ENCODE peak calls at places on chromosomes 16 and 17, in eight cellular contexts. B is HEK293T, H is NCI-H226, E is SK-MEL-5, Y is RPMI7951, L is left ventricle myocardium inferior, J is upper lobe of right lung, Q is SW 1271. C is an unnamed sample.

GRCh38 chr16:30132591-30132990 is 9.6 kb upstream of the MAPK3 start:
- DNase-seq in L (no peak), J (no peak), E (no peak), B (no peak), H (no peak), Q (no peak), Y (no peak), C (no peak)

GRCh38 chr17:12967962-12968361 is 49.9 kb downstream of the ELAC2 start:
- DNase-seq in E (no peak), B (no peak), Q (no peak), H (no peak), J (peak), L (no peak), Y (no peak), C (no peak)

GRCh38 chr17:44556854-44557606 is at the start of gene FZD2:
- DNase-seq in L (peak), J (peak), Q (peak), Y (peak), H (peak), E (peak), B (peak), C (peak)

GRCh38 chr17:4708436-4708835 is 2.0 kb upstream of the ARRB2 start:
- DNase-seq in B (no peak), Q (no peak), Y (peak), L (no peak), J (no peak), H (no peak), E (peak), C (no peak)

GRCh38 chr17:58487589-58488427 is at the start of gene HSF5:
- DNase-seq in B (no peak), Y (no peak), J (peak), Q (no peak), H (no peak), E (no peak), L (peak), C (no peak)

GRCh38 chr17:81256616-81257015 is 17.5 kb downstream of the NDUFAF8 start:
- DNase-seq in J (no peak), E (no peak), L (no peak), B (no peak), Y (peak), H (peak), Q (no peak), C (no peak)

GRCh38 chr17:2283302-2283701 is 20.3 kb downstream of the SMG6 start:
- DNase-seq in H (no peak), L (no peak), Y (no peak), E (no peak), B (no peak), J (no peak), Q (no peak), C (no peak)

GRCh38 chr17:11557727-11558452 is 40.4 kb upstream of the DNAH9 start:
- DNase-seq in L (no peak), H (no peak), Q (no peak), Y (no peak), B (no peak), J (no peak), E (no peak), C (peak)

GRCh38 chr16:73049051-73049910 is 1.4 kb upstream of the ZFHX3 start:
- DNase-seq in J (no peak), Y (no peak), L (no peak), E (no peak), Q (peak), H (no peak), B (no peak), C (no peak)

GRCh38 chr16:12172343-12172742 is 195.8 kb downstream of the SNX29 start:
- DNase-seq in Y (no peak), B (no peak), H (no peak), Q (no peak), E (no peak), J (no peak), L (no peak), C (no peak)

GRCh38 chr17:78472035-78472905 is 93.8 kb downstream of the PGS1 start:
- DNase-seq in Y (no peak), B (no peak), H (no peak), L (no peak), Q (no peak), J (no peak), E (no peak), C (no peak)

GRCh38 chr17:62676952-62677596 is 49.6 kb downstream of the MRC2 start:
- DNase-seq in J (no peak), Y (no peak), B (no peak), H (no peak), L (no peak), E (no peak), Q (no peak), C (no peak)

GRCh38 chr16:3027488-3027795 is 3.6 kb downstream of the THOC6 start:
- DNase-seq in E (no peak), Q (no peak), B (no peak), L (no peak), H (no peak), J (no peak), Y (no peak), C (no peak)

GRCh38 chr17:59893617-59894100 is 738 bp downstream of the RPS6KB1 start:
- DNase-seq in B (peak), H (no peak), Q (peak), E (peak), J (no peak), L (no peak), Y (peak), C (peak)

GRCh38 chr16:70757183-70757582 is 43.8 kb downstream of the VAC14 start:
- DNase-seq in J (no peak), B (no peak), L (no peak), E (no peak), Y (no peak), H (no peak), Q (no peak), C (peak)

GRCh38 chr16:85312642-85313540 is 200.6 kb upstream of the CIBAR2 start:
- DNase-seq in J (no peak), H (no peak), Y (no peak), E (no peak), Q (no peak), L (no peak), B (no peak), C (no peak)

GRCh38 chr17:44536090-44536960 is 21.0 kb upstream of the FZD2 start:
- DNase-seq in H (peak), B (no peak), L (no peak), J (no peak), Y (peak), Q (no peak), E (no peak), C (no peak)

GRCh38 chr16:2195316-2196161 is 866 bp downstream of the CASKIN1 start:
- DNase-seq in L (no peak), Y (no peak), H (no peak), Q (no peak), B (no peak), E (no peak), J (no peak), C (no peak)

GRCh38 chr17:77212081-77212832 is 71.5 kb downstream of the SEC14L1 start:
- DNase-seq in Y (no peak), Q (no peak), L (no peak), H (no peak), B (no peak), J (no peak), E (peak), C (no peak)

GRCh38 chr17:80870401-80870800 is 121.2 kb upstream of the CHMP6 start:
- DNase-seq in Y (no peak), Q (no peak), E (no peak), J (no peak), H (no peak), L (no peak), B (no peak), C (no peak)

GRCh38 chr17:49074851-49075540 is 57.6 kb upstream of the B4GALNT2 start:
- DNase-seq in Q (no peak), L (no peak), H (no peak), E (no peak), Y (peak), B (no peak), J (no peak), C (no peak)

GRCh38 chr17:69175262-69175811 is 33.6 kb upstream of the ABCA6 start:
- DNase-seq in Y (no peak), Q (no peak), J (no peak), E (no peak), L (no peak), H (no peak), B (no peak), C (no peak)

GRCh38 chr17:55758171-55758570 is 7.3 kb downstream of the PCTP start:
- DNase-seq in L (no peak), J (no peak), H (no peak), Y (no peak), Q (no peak), E (no peak), B (no peak), C (no peak)

GRCh38 chr16:74186589-74186988 is 110.0 kb upstream of the PSMD7 start:
- DNase-seq in Q (no peak), J (no peak), H (no peak), B (no peak), Y (peak), L (no peak), E (no peak), C (no peak)

GRCh38 chr16:3525951-3526350 is 25.1 kb downstream of the CLUAP1 start:
- DNase-seq in E (no peak), H (no peak), L (no peak), J (peak), Q (no peak), Y (no peak), B (no peak), C (no peak)

GRCh38 chr16:77833906-77834599 is 45.7 kb downstream of the VAT1L start:
- DNase-seq in B (no peak), J (no peak), Q (peak), H (peak), Y (peak), L (no peak), E (peak), C (no peak)

GRCh38 chr17:17819561-17819995 is 17.2 kb downstream of the SREBF1 start:
- DNase-seq in B (no peak), J (peak), H (peak), Q (peak), L (peak), E (peak), Y (peak), C (peak)

GRCh38 chr16:67396159-67396774 is 3.0 kb upstream of the TPPP3 start:
- DNase-seq in Q (peak), Y (peak), L (peak), H (peak), B (peak), E (no peak), J (peak), C (peak)

GRCh38 chr16:23274968-23275367 is 27.1 kb upstream of the SCNN1B start:
- DNase-seq in E (peak), Y (no peak), J (no peak), L (no peak), Q (peak), H (peak), B (peak), C (no peak)

GRCh38 chr17:69712801-69713311 is 298.4 kb downstream of the MAP2K6 start:
- DNase-seq in H (no peak), Y (peak), B (no peak), L (no peak), J (no peak), E (no peak), Q (no peak), C (no peak)

GRCh38 chr17:56638536-56639177 is 45.2 kb downstream of the NOG start:
- DNase-seq in H (no peak), Y (no peak), L (no peak), E (no peak), Q (no peak), J (no peak), B (no peak), C (no peak)

GRCh38 chr16:9695152-9695551 is 487.1 kb downstream of the GRIN2A start:
- DNase-seq in E (peak), B (no peak), J (no peak), Q (no peak), L (no peak), H (no peak), Y (no peak), C (no peak)

GRCh38 chr17:70169707-70170597 is 620 bp downstream of the KCNJ2 start:
- DNase-seq in J (no peak), Y (peak), B (no peak), Q (peak), L (peak), E (no peak), H (no peak), C (no peak)

GRCh38 chr16:89624775-89625761 is 11.6 kb downstream of the DPEP1 start:
- DNase-seq in L (no peak), J (no peak), B (no peak), Q (no peak), Y (no peak), E (no peak), H (no peak), C (no peak)